ENCODE peak calls at places on chromosome 4, in five cellular contexts. Q is BE2C, J is aorta, Z is pancreas, N is heart left ventricle. B is an unnamed sample.

GRCh38 chr4:70583952-70584834 is 7.9 kb upstream of the AMBN start:
- DNase-seq in J (no peak), Q (no peak), N (no peak), Z (no peak), B (no peak)

GRCh38 chr4:75830906-75831305 is 71.3 kb downstream of the PPEF2 start:
- DNase-seq in N (no peak), Z (no peak), J (no peak), Q (no peak), B (no peak)

GRCh38 chr4:115433501-115433900 is 320.1 kb upstream of the NDST4 start:
- DNase-seq in Z (no peak), J (no peak), N (no peak), Q (no peak), B (no peak)

GRCh38 chr4:152944678-152945320 is 8.7 kb downstream of the FHDC1 start:
- DNase-seq in N (no peak), Z (no peak), Q (no peak), J (no peak), B (no peak)

GRCh38 chr4:173039617-173040176 is 128.9 kb upstream of the GALNT7 start:
- DNase-seq in N (no peak), Q (no peak), J (no peak), Z (no peak), B (no peak)

GRCh38 chr4:46506876-46507275 is 116.9 kb upstream of the GABRA2 start:
- DNase-seq in Q (no peak), Z (no peak), J (no peak), N (no peak), B (no peak)

GRCh38 chr4:142554412-142554811 is 291.7 kb downstream of the INPP4B start:
- DNase-seq in N (no peak), Z (no peak), J (no peak), Q (no peak), B (no peak)

GRCh38 chr4:106529348-106530033 is 160.9 kb upstream of the GIMD1 start:
- DNase-seq in Q (no peak), J (no peak), Z (no peak), N (no peak), B (no peak)

GRCh38 chr4:185408432-185408831 is 11.8 kb downstream of the ANKRD37 start:
- DNase-seq in N (no peak), Q (no peak), Z (no peak), J (no peak), B (no peak)

GRCh38 chr4:108885211-108885610 is 122.4 kb upstream of the ETNPPL start:
- DNase-seq in Q (no peak), N (no peak), Z (no peak), J (no peak), B (no peak)

GRCh38 chr4:177448850-177449249 is 6.6 kb upstream of the AGA start:
- DNase-seq in N (no peak), J (no peak), Q (no peak), Z (no peak), B (no peak)

GRCh38 chr4:186726440-186727148 is 2.9 kb upstream of the FAT1 start:
- DNase-seq in N (peak; percentile 76), J (peak; percentile 90), Z (peak; percentile 85), Q (peak; percentile 48), B (no peak)

GRCh38 chr4:79413032-79413431 is 5.0 kb upstream of the GK2 start:
- DNase-seq in N (no peak), Z (no peak), J (no peak), Q (no peak), B (no peak)

GRCh38 chr4:173347467-173347866 is 13.3 kb upstream of the HMGB2 start:
- DNase-seq in Z (no peak), J (no peak), Q (no peak), N (no peak), B (no peak)

GRCh38 chr4:138897818-138898226 is 117.8 kb upstream of the NOCT start:
- DNase-seq in N (no peak), J (no peak), Z (no peak), Q (no peak), B (no peak)

GRCh38 chr4:87989765-87990164 is 14.3 kb downstream of the SPP1 start:
- DNase-seq in J (no peak), Q (no peak), N (no peak), Z (no peak), B (no peak)

GRCh38 chr4:21888195-21888976 is 60.2 kb downstream of the KCNIP4 start:
- DNase-seq in Z (no peak), Q (no peak), N (no peak), J (no peak), B (no peak)

GRCh38 chr4:186345184-186345583 is 79.2 kb downstream of the F11 start:
- DNase-seq in N (no peak), J (no peak), Q (no peak), Z (no peak), B (no peak)

GRCh38 chr4:184884863-184885262 is 59.1 kb upstream of the ACSL1 start:
- DNase-seq in J (no peak), N (no peak), Z (no peak), Q (no peak), B (no peak)

GRCh38 chr4:79042079-79042674 is 102.9 kb upstream of the PAQR3 start:
- DNase-seq in Q (peak; percentile 43), Z (no peak), J (no peak), N (no peak), B (no peak)

GRCh38 chr4:17120761-17121160 is 222.3 kb upstream of the LDB2 start:
- DNase-seq in N (no peak), Q (no peak), J (no peak), Z (no peak), B (no peak)

GRCh38 chr4:163544407-163545038 is 50.0 kb downstream of the TMA16 start:
- DNase-seq in Z (peak; percentile 52), Q (peak; percentile 76), J (peak; percentile 86), N (peak; percentile 55), B (peak; percentile 12)

DNA sequence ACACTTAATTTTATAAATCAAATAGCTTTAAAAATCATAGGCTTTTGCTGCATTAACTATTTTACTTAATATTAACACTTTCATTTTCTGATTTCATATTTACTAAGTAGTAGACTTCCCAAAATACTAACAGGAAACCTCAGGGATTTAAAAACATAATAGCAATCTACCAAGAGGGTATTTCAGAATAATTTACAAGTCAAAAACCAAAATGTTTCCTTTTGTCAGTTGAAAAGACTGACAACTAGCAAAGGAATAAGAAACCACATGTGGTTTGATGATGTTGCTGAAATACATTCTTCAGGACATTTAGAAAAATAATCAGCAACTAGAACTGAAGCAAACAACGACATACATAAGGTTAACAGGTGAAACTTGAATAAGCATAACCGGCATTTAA is 40.1 kb downstream of the DHX15 start:
- DNase-seq in Q (no peak), Z (no peak), N (no peak), J (no peak), B (no peak)
- H3K36me3 ChIP-seq in Q (peaks cover 65% of the 10 kb centered on the region), Z (no peaks in the 10 kb centered on the region), N (peaks cover 14% of the 10 kb centered on the region), J (no peaks in the 10 kb centered on the region), B (peaks cover 43% of the 10 kb centered on the region)

GRCh38 chr4:5893591-5893990 is 705 bp upstream of the CRMP1 start:
- DNase-seq in Z (no peak), N (no peak), Q (no peak), J (no peak), B (no peak)

GRCh38 chr4:5892321-5893012 is 419 bp downstream of the CRMP1 start:
- DNase-seq in Z (no peak), Q (peak; percentile 63), J (no peak), N (no peak), B (no peak)

GRCh38 chr4:5894266-5894665 is 1.4 kb upstream of the CRMP1 start:
- DNase-seq in Z (no peak), J (no peak), N (no peak), Q (peak; percentile 73), B (no peak)

GRCh38 chr4:5891563-5892320 is 1.1 kb downstream of the CRMP1 start:
- DNase-seq in Z (no peak), J (no peak), Q (peak; percentile 25), N (no peak), B (no peak)

GRCh38 chr4:5893013-5893580 is at the start of gene CRMP1:
- DNase-seq in Q (peak; percentile 91), J (no peak), N (peak; percentile 22), Z (no peak), B (no peak)
- H3K4me3 ChIP-seq in Q (peak within 1 kb of the TSS; percentile 93), J (no peak within 1 kb of the TSS), N (no peak within 1 kb of the TSS), Z (no peak within 1 kb of the TSS), B (no peak within 1 kb of the TSS)

DNA sequence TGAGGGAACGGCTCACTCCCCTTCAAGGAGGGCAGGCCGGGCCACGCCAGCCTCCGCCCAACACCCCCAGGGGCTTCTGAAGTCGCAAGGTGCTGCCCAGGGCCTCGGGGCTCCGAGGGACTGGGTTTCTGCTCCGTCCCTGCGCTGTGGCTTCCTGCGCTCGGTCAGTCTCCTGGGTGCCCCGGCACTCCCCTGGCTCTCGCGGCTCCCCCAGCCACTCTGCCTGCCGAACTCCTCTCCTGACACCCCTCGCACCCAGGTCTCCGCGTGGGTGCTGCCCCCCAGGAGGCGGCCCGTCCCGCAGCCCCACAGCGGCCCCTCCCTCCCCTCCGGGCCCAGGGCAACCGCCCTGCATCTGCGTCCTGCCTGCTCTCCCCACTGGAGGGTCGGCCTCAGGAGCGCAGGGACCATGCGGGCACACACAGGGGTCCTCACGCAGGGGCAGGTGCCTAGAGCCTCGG is 151.9 kb downstream of the AFAP1 start:
- DNase-seq in Q (no peak), Z (no peak), J (peak; percentile 55), N (no peak), B (no peak)
- H3K36me3 ChIP-seq in Q (peaks cover 74% of the 10 kb centered on the region), Z (peaks cover 3% of the 10 kb centered on the region), J (no peaks in the 10 kb centered on the region), N (no peaks in the 10 kb centered on the region), B (no peaks in the 10 kb centered on the region)

DNA sequence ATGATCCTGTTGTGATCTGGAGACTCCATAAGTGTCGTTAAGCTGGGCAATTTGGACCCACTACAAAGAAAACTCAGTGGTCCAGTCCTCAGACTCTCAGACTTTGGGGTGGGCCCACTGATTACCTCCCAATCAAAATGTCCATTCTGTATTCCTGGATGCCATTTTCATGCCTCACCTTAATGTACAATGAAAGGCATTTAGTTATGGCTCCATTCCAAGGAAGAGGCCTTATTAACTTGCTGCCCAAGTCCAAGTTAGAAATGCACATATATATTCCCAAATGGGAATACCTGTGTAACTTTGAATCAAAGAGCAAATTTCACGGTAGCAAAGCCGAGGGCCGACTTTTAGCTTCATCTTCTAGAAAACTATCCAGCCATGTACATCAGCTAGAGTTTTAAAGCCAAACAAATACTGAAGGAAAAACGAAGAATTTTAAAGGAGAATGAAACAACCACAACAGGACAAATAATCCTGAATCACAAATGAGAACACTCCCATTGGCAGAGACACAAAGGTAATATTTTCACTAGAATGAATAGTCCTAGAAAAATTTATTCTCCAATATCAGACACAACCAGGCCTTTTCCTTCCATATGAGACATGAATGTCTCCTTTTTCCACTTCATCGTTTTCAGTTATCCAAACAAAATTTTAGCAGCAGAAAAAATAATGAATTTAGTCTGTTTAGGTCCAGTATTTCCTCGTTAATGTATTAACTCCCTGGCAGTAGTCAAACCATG is 63.7 kb upstream of the HHIP start:
- DNase-seq in N (no peak), J (no peak), Z (no peak), Q (no peak), B (no peak)
- H3K4me3 ChIP-seq in N (no peak overlapping the region), J (no peak overlapping the region), Z (no peak overlapping the region), Q (no peak overlapping the region), B (no peak overlapping the region)

DNA sequence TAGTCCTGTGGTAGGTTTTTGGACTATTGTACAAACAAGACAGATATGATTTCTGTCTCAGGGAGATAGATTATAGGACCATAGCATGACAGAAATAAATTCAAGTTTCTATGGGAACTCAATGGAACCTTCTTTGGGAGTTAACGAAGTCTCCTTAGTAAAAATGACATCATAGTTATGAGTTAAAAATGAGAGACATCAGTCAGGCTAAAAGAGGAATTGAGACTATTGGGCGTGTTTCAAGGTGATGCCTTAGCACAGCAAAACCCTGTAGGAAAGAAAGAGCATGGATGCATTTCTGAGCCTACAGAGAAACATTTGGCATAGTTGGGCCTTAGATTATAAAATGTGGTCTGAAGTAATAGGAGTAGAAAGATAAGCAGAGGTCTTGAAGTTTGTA is 1909.1 kb upstream of the PCDH7 start:
- DNase-seq in Z (no peak), N (no peak), J (no peak), Q (no peak), B (no peak)
- H3K36me3 ChIP-seq in Z (no peaks in the 10 kb centered on the region), N (no peaks in the 10 kb centered on the region), J (no peaks in the 10 kb centered on the region), Q (no peaks in the 10 kb centered on the region), B (no peaks in the 10 kb centered on the region)